ENCODE peak calls at places on chromosome 12, in ten cellular contexts. H is Caco-2, U is H1, G is brain microvascular endothelial cell, P is K562, L is AG10803, F is IMR-90, X is cardiac fibroblast, M is bronchial epithelial cell, B is MM.1S. D is an unnamed sample.
A peak's percentile ranks its signal among the peaks of the same experiment; 100 is the strongest.

GRCh38 chr12:22117551-22117950 is 71.5 kb downstream of the CMAS start:
- DNase-seq in H (no peak), U (no peak), G (no peak), P (no peak), L (no peak), F (no peak), X (no peak), M (no peak), B (no peak), D (no peak)

GRCh38 chr12:12439636-12440035 is 82.8 kb downstream of the BORCS5 start:
- DNase-seq in H (peak; percentile 42), U (no peak), G (peak; percentile 79), P (no peak), L (peak; percentile 33), F (peak; percentile 91), X (peak; percentile 96), M (peak; percentile 99), B (no peak), D (no peak)

GRCh38 chr12:56836800-56837663 is 73.9 kb downstream of the HSD17B6 start:
- DNase-seq in H (no peak), U (no peak), G (peak; percentile 70), P (peak; percentile 41), L (peak; percentile 80), F (peak; percentile 72), X (peak; percentile 85), M (peak; percentile 95), B (no peak), D (no peak)

GRCh38 chr12:51949342-51950030 is 2.0 kb upstream of the ACVR1B start:
- DNase-seq in H (no peak), U (peak; percentile 20), G (no peak), P (no peak), L (peak; percentile 59), F (no peak), X (no peak), M (no peak), B (no peak), D (no peak)

GRCh38 chr12:104733717-104734175 is 224.3 kb downstream of the SLC41A2 start:
- DNase-seq in H (peak; percentile 12), U (peak; percentile 79), G (no peak), P (peak; percentile 29), L (no peak), F (no peak), X (peak; percentile 6), M (no peak), B (no peak), D (no peak)

GRCh38 chr12:4275869-4276253 is 2.3 kb downstream of the CCND2 start:
- DNase-seq in H (no peak), U (peak; percentile 50), G (no peak), P (peak; percentile 21), L (no peak), F (no peak), X (no peak), M (peak; percentile 7), B (no peak), D (no peak)

GRCh38 chr12:25557830-25558436 is 4.8 kb upstream of the LMNTD1 start:
- DNase-seq in H (peak; percentile 72), U (no peak), G (peak; percentile 40), P (peak; percentile 44), L (peak; percentile 48), F (peak; percentile 43), X (peak; percentile 75), M (peak; percentile 47), B (peak; percentile 53), D (no peak)

GRCh38 chr12:4745249-4745648 is 25.0 kb downstream of the GALNT8 start:
- DNase-seq in H (no peak), U (no peak), G (no peak), P (no peak), L (no peak), F (no peak), X (no peak), M (no peak), B (no peak), D (no peak)

GRCh38 chr12:58309806-58310205 is 368.4 kb downstream of the ATP23 start:
- DNase-seq in H (no peak), U (no peak), G (no peak), P (no peak), L (no peak), F (no peak), X (peak; percentile 19), M (peak; percentile 90), B (no peak), D (no peak)

GRCh38 chr12:12224240-12224940 is 42.5 kb downstream of the LRP6 start:
- DNase-seq in H (no peak), U (no peak), G (no peak), P (peak; percentile 33), L (peak; percentile 46), F (peak; percentile 88), X (peak; percentile 39), M (no peak), B (no peak), D (peak; percentile 16)

GRCh38 chr12:88194868-88195267 is 52.8 kb downstream of the TMTC3 start:
- DNase-seq in H (no peak), U (no peak), G (no peak), P (no peak), L (no peak), F (no peak), X (no peak), M (no peak), B (no peak), D (no peak)

GRCh38 chr12:110940933-110941332 is 20.6 kb upstream of the MYL2 start:
- DNase-seq in H (no peak), U (no peak), G (no peak), P (no peak), L (no peak), F (no peak), X (no peak), M (no peak), B (no peak), D (no peak)

GRCh38 chr12:127559349-127560040 is 707.5 kb upstream of the TMEM132C start:
- DNase-seq in H (no peak), U (peak; percentile 72), G (peak; percentile 99), P (peak; percentile 45), L (peak; percentile 98), F (peak; percentile 94), X (peak; percentile 96), M (peak; percentile 83), B (peak; percentile 94), D (peak; percentile 98)

GRCh38 chr12:67442347-67442841 is 173.2 kb downstream of the CAND1 start:
- DNase-seq in H (no peak), U (no peak), G (no peak), P (peak; percentile 14), L (no peak), F (no peak), X (no peak), M (no peak), B (no peak), D (no peak)

GRCh38 chr12:127355061-127355820 is 911.7 kb upstream of the TMEM132C start:
- DNase-seq in H (peak; percentile 19), U (peak; percentile 53), G (peak; percentile 15), P (peak; percentile 39), L (peak; percentile 28), F (no peak), X (peak; percentile 58), M (peak; percentile 64), B (peak; percentile 14), D (no peak)

DNA sequence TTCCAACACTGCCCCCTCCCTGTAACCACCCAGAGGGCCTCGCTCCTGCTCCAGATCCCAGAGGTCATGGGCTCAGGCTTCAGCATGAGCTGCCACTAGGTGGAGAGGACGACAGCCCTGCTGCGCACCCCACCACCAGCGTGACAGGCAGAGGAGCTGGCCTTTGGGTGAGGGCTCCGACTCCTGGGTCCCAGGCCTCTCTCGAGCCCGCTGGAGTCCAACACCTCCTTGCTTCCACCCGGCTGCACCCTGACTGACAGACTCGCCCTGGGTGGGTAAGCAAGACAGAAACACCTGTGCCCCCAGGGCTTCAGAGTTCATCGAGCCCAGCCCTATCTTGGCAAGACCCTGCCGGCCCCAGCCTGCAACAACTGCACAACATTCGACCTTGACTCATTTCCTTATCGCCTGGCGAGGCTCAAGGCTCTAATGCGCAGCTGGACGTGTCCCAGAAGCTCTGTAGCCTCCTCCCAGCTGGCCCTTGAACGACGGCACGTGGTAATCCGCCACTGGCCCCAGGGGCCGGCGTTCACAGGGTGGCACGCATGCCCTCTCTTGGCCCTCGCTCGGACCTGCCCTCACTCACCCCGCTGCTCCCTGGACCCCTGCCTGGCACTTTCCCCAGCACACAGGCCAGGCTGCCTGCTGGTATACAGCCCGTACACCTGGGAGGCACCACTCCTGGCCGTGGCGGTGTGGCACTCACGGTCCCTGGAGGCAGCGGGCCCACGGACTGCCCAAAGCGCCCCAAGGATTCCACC is 28.0 kb downstream of the VPS37B start:
- DNase-seq in H (peak; percentile 41), U (peak; percentile 72), G (no peak), P (peak; percentile 57), L (no peak), F (no peak), X (no peak), M (peak; percentile 84), B (no peak), D (no peak)
- TF ChIP-seq CTCF in H (peak; percentile 27), U (peak; percentile 86), G (peak; percentile 49), P (peak; percentile 64), L (no peak), F (peak; percentile 11), X (no peak), M (peak; percentile 46), B (no peak), D (no peak)

GRCh38 chr12:23950775-23951391 is 1.4 kb upstream of the SOX5 start:
- DNase-seq in H (peak; percentile 43), U (peak; percentile 44), G (peak; percentile 21), P (no peak), L (no peak), F (peak; percentile 17), X (peak; percentile 16), M (peak; percentile 3), B (no peak), D (no peak)
- H3K4me3 ChIP-seq in H (peak overlapping the region; percentile 48), U (peak overlapping the region; percentile 55), G (peak overlapping the region; percentile 59), P (peak overlapping the region; percentile 35), L (no peak overlapping the region), F (peak overlapping the region; percentile 66), X (peak overlapping the region; percentile 25), M (no peak overlapping the region), B (no peak overlapping the region), D (no peak overlapping the region)

DNA sequence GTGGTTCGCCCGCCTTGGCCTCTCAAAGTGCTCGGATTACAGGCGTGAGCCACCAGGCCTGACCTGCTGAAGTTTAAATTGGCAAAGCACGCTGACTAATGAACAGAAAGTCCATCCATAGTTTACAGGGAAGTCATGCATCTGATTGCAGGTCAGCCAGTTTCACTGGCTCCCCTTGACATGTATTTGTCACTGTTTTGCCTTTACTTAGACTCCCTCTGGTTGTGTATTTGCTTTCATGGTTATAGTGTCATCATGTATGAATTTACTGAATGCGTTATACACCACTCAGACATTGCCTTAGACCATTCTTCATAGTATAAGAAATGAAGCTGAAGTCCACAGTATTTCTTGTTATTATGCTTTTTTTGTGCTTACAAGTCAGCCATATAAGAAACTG is 52.1 kb upstream of the ATF7IP start:
- DNase-seq in H (no peak), U (no peak), G (no peak), P (no peak), L (peak; percentile 14), F (peak; percentile 13), X (no peak), M (peak; percentile 19), B (no peak), D (no peak)
- TF ChIP-seq CTCF in H (no peak), U (no peak), G (no peak), P (no peak), L (no peak), F (no peak), X (no peak), M (no peak), B (no peak), D (no peak)

DNA sequence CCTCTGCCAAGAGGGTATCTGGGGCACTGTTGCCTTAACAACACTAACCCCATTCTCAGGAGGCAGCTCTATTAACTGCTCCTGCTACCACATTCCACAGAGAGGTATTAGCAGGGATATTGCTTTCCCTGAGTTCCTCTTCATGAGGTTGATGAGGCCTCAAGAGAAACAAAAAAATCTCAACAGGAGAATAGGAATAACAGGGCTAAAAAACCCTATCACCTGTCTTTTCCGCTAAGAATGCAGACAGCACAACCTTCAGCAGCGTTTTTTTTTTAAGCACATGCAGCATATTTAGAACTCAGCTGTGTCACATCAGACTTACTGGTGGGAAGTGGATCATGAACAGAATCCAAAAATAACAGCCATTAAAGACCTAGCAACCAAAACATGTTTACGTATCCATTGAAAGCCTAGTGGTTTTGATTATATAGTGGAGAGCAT is 29.2 kb downstream of the ATF7 start:
- DNase-seq in H (no peak), U (no peak), G (peak; percentile 29), P (no peak), L (peak; percentile 74), F (peak; percentile 59), X (peak; percentile 74), M (no peak), B (no peak), D (peak; percentile 18)
- H3K4me3 ChIP-seq in H (no peak overlapping the region), U (no peak overlapping the region), G (no peak overlapping the region), P (no peak overlapping the region), L (no peak overlapping the region), F (no peak overlapping the region), X (no peak overlapping the region), M (no peak overlapping the region), B (no peak overlapping the region), D (no peak overlapping the region)

D was measured in AG09309.